ENCODE peak calls at places on chromosome 15, in nine cellular contexts. One of them, this sample, is unnamed.

GRCh38 chr15:66006986-66007385 is 137.7 kb downstream of the RAB11A start:
- DNase-seq in neural crest cell: no peak
- DNase-seq in mucosa of descending colon: no peak
- DNase-seq in GM20000: no peak
- DNase-seq in nephron progenitor cell: no peak
- DNase-seq in A549: peak; percentile 68
- DNase-seq in lower leg skin: no peak
- DNase-seq in upper lobe of left lung: peak; percentile 15
- DNase-seq in H9: no peak
- DNase-seq in this sample: no peak

GRCh38 chr15:67543348-67543718 is 830 bp downstream of the MAP2K5 start:
- DNase-seq in lower leg skin: no peak
- DNase-seq in mucosa of descending colon: peak; percentile 52
- DNase-seq in H9: no peak
- DNase-seq in nephron progenitor cell: peak; percentile 40
- DNase-seq in A549: peak; percentile 28
- DNase-seq in neural crest cell: no peak
- DNase-seq in upper lobe of left lung: no peak
- DNase-seq in GM20000: no peak
- DNase-seq in this sample: no peak

GRCh38 chr15:101022876-101023275 is 103.7 kb downstream of the LRRK1 start:
- DNase-seq in lower leg skin: peak; percentile 63
- DNase-seq in mucosa of descending colon: no peak
- DNase-seq in neural crest cell: no peak
- DNase-seq in GM20000: no peak
- DNase-seq in upper lobe of left lung: no peak
- DNase-seq in nephron progenitor cell: no peak
- DNase-seq in H9: peak; percentile 2
- DNase-seq in A549: no peak
- DNase-seq in this sample: no peak

GRCh38 chr15:74742422-74742821 is 6.2 kb upstream of the CYP1A2 start:
- DNase-seq in nephron progenitor cell: no peak
- DNase-seq in mucosa of descending colon: no peak
- DNase-seq in H9: no peak
- DNase-seq in A549: no peak
- DNase-seq in neural crest cell: no peak
- DNase-seq in lower leg skin: no peak
- DNase-seq in GM20000: no peak
- DNase-seq in upper lobe of left lung: no peak
- DNase-seq in this sample: no peak

GRCh38 chr15:100973351-100974034 is 54.3 kb downstream of the LRRK1 start:
- DNase-seq in neural crest cell: no peak
- DNase-seq in upper lobe of left lung: peak; percentile 84
- DNase-seq in mucosa of descending colon: no peak
- DNase-seq in H9: no peak
- DNase-seq in lower leg skin: no peak
- DNase-seq in GM20000: peak; percentile 75
- DNase-seq in A549: no peak
- DNase-seq in nephron progenitor cell: peak; percentile 68
- DNase-seq in this sample: no peak

GRCh38 chr15:77036537-77037474 is 34.1 kb downstream of the TSPAN3 start:
- DNase-seq in H9: no peak
- DNase-seq in lower leg skin: peak; percentile 82
- DNase-seq in upper lobe of left lung: no peak
- DNase-seq in neural crest cell: no peak
- DNase-seq in GM20000: peak; percentile 12
- DNase-seq in A549: no peak
- DNase-seq in mucosa of descending colon: no peak
- DNase-seq in nephron progenitor cell: no peak
- DNase-seq in this sample: peak; percentile 64

GRCh38 chr15:45662375-45662774 is 27.5 kb downstream of the SQOR start:
- DNase-seq in H9: peak; percentile 58
- DNase-seq in mucosa of descending colon: no peak
- DNase-seq in lower leg skin: no peak
- DNase-seq in GM20000: no peak
- DNase-seq in upper lobe of left lung: no peak
- DNase-seq in neural crest cell: no peak
- DNase-seq in A549: no peak
- DNase-seq in nephron progenitor cell: no peak
- DNase-seq in this sample: no peak

GRCh38 chr15:73924258-73924921 is 1.9 kb upstream of the LOXL1 start:
- DNase-seq in neural crest cell: no peak
- DNase-seq in lower leg skin: no peak
- DNase-seq in nephron progenitor cell: peak; percentile 31
- DNase-seq in mucosa of descending colon: peak; percentile 50
- DNase-seq in upper lobe of left lung: no peak
- DNase-seq in A549: peak; percentile 17
- DNase-seq in GM20000: no peak
- DNase-seq in H9: no peak
- DNase-seq in this sample: no peak

GRCh38 chr15:63043391-63044076 is 987 bp downstream of the TPM1 start:
- DNase-seq in upper lobe of left lung: peak; percentile 91
- DNase-seq in nephron progenitor cell: peak; percentile 44
- DNase-seq in lower leg skin: no peak
- DNase-seq in mucosa of descending colon: peak; percentile 65
- DNase-seq in A549: no peak
- DNase-seq in GM20000: peak; percentile 42
- DNase-seq in neural crest cell: no peak
- DNase-seq in H9: no peak
- DNase-seq in this sample: no peak

GRCh38 chr15:93420050-93420452 is 331.0 kb upstream of the RGMA start:
- DNase-seq in lower leg skin: no peak
- DNase-seq in neural crest cell: no peak
- DNase-seq in GM20000: no peak
- DNase-seq in A549: no peak
- DNase-seq in mucosa of descending colon: no peak
- DNase-seq in upper lobe of left lung: no peak
- DNase-seq in nephron progenitor cell: no peak
- DNase-seq in H9: no peak
- DNase-seq in this sample: no peak

GRCh38 chr15:50231761-50232160 is 33.8 kb downstream of the HDC start:
- DNase-seq in H9: no peak
- DNase-seq in neural crest cell: no peak
- DNase-seq in upper lobe of left lung: no peak
- DNase-seq in GM20000: no peak
- DNase-seq in A549: no peak
- DNase-seq in mucosa of descending colon: no peak
- DNase-seq in lower leg skin: no peak
- DNase-seq in nephron progenitor cell: no peak
- DNase-seq in this sample: no peak

GRCh38 chr15:73225358-73226015 is 143.3 kb downstream of the HCN4 start:
- DNase-seq in nephron progenitor cell: no peak
- DNase-seq in A549: no peak
- DNase-seq in H9: peak; percentile 45
- DNase-seq in lower leg skin: no peak
- DNase-seq in upper lobe of left lung: no peak
- DNase-seq in mucosa of descending colon: peak; percentile 86
- DNase-seq in neural crest cell: no peak
- DNase-seq in GM20000: no peak
- DNase-seq in this sample: no peak

GRCh38 chr15:41489641-41490040 is 4.0 kb upstream of the ITPKA start:
- DNase-seq in lower leg skin: no peak
- DNase-seq in H9: no peak
- DNase-seq in neural crest cell: no peak
- DNase-seq in upper lobe of left lung: no peak
- DNase-seq in GM20000: no peak
- DNase-seq in mucosa of descending colon: no peak
- DNase-seq in A549: no peak
- DNase-seq in nephron progenitor cell: no peak
- DNase-seq in this sample: no peak

GRCh38 chr15:20645956-20646355 is 104.4 kb upstream of the GOLGA6L6 start:
- DNase-seq in mucosa of descending colon: no peak
- DNase-seq in H9: no peak
- DNase-seq in nephron progenitor cell: no peak
- DNase-seq in lower leg skin: peak; percentile 88
- DNase-seq in GM20000: peak; percentile 39
- DNase-seq in upper lobe of left lung: no peak
- DNase-seq in A549: no peak
- DNase-seq in neural crest cell: no peak
- DNase-seq in this sample: no peak

GRCh38 chr15:63291507-63291906 is 14.1 kb downstream of the APH1B start:
- DNase-seq in mucosa of descending colon: no peak
- DNase-seq in lower leg skin: no peak
- DNase-seq in upper lobe of left lung: no peak
- DNase-seq in nephron progenitor cell: no peak
- DNase-seq in H9: no peak
- DNase-seq in GM20000: no peak
- DNase-seq in neural crest cell: no peak
- DNase-seq in A549: no peak
- DNase-seq in this sample: no peak

GRCh38 chr15:40046721-40047412 is 7.9 kb upstream of the SRP14 start:
- DNase-seq in A549: peak; percentile 30
- DNase-seq in GM20000: no peak
- DNase-seq in H9: no peak
- DNase-seq in upper lobe of left lung: no peak
- DNase-seq in mucosa of descending colon: no peak
- DNase-seq in lower leg skin: no peak
- DNase-seq in nephron progenitor cell: no peak
- DNase-seq in neural crest cell: no peak
- DNase-seq in this sample: no peak

DNA sequence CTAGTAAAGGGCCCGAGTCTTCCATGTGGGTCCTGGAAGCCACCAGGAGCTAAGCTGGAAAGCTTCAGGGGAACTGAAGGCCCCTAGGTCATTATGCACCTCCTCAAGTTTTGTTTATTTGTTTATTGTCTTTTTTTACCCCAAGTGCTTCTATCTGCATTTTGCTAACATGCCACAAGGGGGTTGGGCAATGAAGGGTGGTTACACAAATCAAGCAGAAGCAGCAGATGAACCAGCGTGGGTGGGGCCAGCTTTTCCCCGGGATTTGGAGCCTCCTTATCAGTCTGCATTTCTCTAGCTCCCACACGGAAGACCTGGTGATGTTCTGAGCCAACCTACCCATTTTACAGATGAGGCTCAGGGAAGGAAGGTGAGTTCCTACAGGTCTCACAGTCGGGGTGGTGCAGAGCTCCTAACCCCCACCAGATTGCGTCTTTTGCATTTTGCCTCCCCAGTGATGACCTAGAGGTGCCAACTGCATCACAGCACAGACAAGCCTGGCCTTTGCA is 16.8 kb downstream of the TMC3 start:
- DNase-seq in GM20000: no peak
- DNase-seq in nephron progenitor cell: no peak
- DNase-seq in mucosa of descending colon: no peak
- DNase-seq in lower leg skin: no peak
- DNase-seq in neural crest cell: no peak
- DNase-seq in A549: no peak
- DNase-seq in upper lobe of left lung: no peak
- DNase-seq in H9: no peak
- DNase-seq in this sample: no peak
- TF ChIP-seq CTCF in GM20000: no peak
- TF ChIP-seq CTCF in nephron progenitor cell: no peak
- TF ChIP-seq CTCF in mucosa of descending colon: no peak
- TF ChIP-seq CTCF in lower leg skin: no peak
- TF ChIP-seq CTCF in neural crest cell: no peak
- TF ChIP-seq CTCF in A549: no peak
- TF ChIP-seq CTCF in upper lobe of left lung: no peak
- TF ChIP-seq CTCF in H9: peak; percentile 38
- TF ChIP-seq CTCF in this sample: no peak

DNA sequence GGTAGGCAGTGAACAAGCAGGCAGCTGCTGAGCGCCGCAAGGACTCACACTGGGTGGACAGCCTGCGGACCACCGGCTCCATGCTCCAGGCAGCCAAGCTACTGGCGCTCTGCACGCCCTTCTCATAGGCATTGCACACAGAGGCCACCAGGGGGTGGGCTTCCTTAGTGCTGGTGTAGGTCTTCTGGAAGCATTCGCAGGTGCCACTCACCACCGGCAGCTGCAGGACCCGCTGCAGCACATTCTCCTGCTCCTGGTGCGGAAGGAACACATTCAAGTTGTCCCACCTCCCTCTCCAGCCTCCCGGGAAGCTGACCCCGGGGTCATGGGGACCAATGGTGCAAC is 6.0 kb downstream of the PLIN1 start:
- DNase-seq in nephron progenitor cell: peak; percentile 71
- DNase-seq in upper lobe of left lung: peak; percentile 52
- DNase-seq in A549: peak; percentile 76
- DNase-seq in H9: peak; percentile 91
- DNase-seq in lower leg skin: peak; percentile 76
- DNase-seq in GM20000: no peak
- DNase-seq in mucosa of descending colon: no peak
- DNase-seq in neural crest cell: peak; percentile 44
- DNase-seq in this sample: no peak
- TF ChIP-seq CTCF in nephron progenitor cell: peak; percentile 71
- TF ChIP-seq CTCF in upper lobe of left lung: no peak
- TF ChIP-seq CTCF in A549: peak; percentile 50
- TF ChIP-seq CTCF in H9: peak; percentile 88
- TF ChIP-seq CTCF in lower leg skin: no peak
- TF ChIP-seq CTCF in GM20000: peak; percentile 34
- TF ChIP-seq CTCF in mucosa of descending colon: no peak
- TF ChIP-seq CTCF in neural crest cell: peak; percentile 68
- TF ChIP-seq CTCF in this sample: peak; percentile 78

DNA sequence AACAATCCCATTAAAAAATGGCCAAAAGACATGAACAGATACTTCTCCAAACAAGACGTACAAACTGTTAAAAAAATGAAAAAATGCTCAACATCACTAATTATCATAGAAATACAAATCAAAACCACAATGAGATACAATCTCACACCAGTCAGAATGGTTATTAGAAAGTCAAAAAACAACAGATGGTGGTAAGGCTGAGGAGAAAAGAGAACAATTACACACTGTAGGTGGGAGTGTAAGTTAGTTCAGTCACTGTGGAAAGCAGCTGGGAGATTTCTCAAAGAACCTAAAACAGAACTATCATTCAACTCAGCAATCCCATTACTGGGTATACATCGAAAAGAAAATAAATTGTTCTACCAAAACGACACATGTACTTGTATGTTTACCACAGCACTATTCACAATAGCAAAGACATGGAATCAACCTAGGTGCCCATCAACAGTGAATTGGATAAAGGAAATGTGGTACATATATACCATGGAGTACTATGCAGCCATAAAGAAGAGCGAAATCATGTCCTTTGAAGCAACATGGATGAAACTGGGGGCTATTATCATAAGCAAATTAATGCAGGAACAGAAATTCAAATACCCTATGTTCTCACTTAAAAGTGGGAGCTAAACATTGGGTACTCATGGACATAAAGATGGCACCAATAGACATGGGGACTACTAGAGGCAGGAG is 51.5 kb downstream of the MYO1E start:
- DNase-seq in upper lobe of left lung: no peak
- DNase-seq in lower leg skin: no peak
- DNase-seq in GM20000: no peak
- DNase-seq in mucosa of descending colon: no peak
- DNase-seq in H9: no peak
- DNase-seq in neural crest cell: no peak
- DNase-seq in A549: no peak
- DNase-seq in nephron progenitor cell: no peak
- DNase-seq in this sample: no peak
- TF ChIP-seq CTCF in upper lobe of left lung: no peak
- TF ChIP-seq CTCF in lower leg skin: no peak
- TF ChIP-seq CTCF in GM20000: no peak
- TF ChIP-seq CTCF in mucosa of descending colon: no peak
- TF ChIP-seq CTCF in H9: no peak
- TF ChIP-seq CTCF in neural crest cell: no peak
- TF ChIP-seq CTCF in A549: no peak
- TF ChIP-seq CTCF in nephron progenitor cell: no peak
- TF ChIP-seq CTCF in this sample: no peak

DNA sequence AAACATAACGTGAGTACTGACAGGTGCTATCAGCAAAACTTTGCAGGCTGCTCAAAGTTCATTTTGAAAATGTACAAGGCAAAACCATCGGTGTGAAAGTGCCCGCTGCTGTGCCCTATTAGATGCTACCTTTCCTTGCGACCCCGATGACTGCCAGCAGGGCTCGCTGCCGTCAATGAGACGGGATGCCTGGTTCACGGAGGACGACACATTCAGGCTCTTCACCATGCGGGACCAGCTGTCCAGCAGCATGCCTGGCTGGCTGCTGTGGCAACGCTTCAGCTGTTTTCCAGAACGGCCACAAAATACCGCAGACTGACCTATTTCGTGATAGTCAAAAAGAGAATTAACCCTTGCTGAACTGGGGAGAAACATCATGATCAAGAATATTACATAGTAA is 92.7 kb upstream of the OCA2 start:
- DNase-seq in GM20000: no peak
- DNase-seq in upper lobe of left lung: peak; percentile 53
- DNase-seq in neural crest cell: peak; percentile 68
- DNase-seq in mucosa of descending colon: no peak
- DNase-seq in A549: no peak
- DNase-seq in H9: peak; percentile 49
- DNase-seq in nephron progenitor cell: peak; percentile 50
- DNase-seq in lower leg skin: no peak
- DNase-seq in this sample: no peak
- TF ChIP-seq CTCF in GM20000: no peak
- TF ChIP-seq CTCF in upper lobe of left lung: no peak
- TF ChIP-seq CTCF in neural crest cell: peak; percentile 60
- TF ChIP-seq CTCF in mucosa of descending colon: no peak
- TF ChIP-seq CTCF in A549: no peak
- TF ChIP-seq CTCF in H9: peak; percentile 32
- TF ChIP-seq CTCF in nephron progenitor cell: no peak
- TF ChIP-seq CTCF in lower leg skin: no peak
- TF ChIP-seq CTCF in this sample: peak; percentile 73